ENCODE peak calls at places on chromosomes 6 and 20, in four cellular contexts. F is brain microvascular endothelial cell, W is psoas muscle, Z is OCI-LY7. O is an unnamed sample.

GRCh38 chr20:56111951-56112730 is 106.8 kb upstream of the CBLN4 start:
- DNase-seq in F (no peak), W (no peak), Z (no peak), O (no peak)

GRCh38 chr6:21538186-21538798 is 55.3 kb upstream of the SOX4 start:
- DNase-seq in F (peak), W (no peak), Z (no peak), O (peak)

GRCh38 chr6:159691963-159692287 is 1.1 kb downstream of the SOD2 start:
- DNase-seq in F (no peak), W (no peak), Z (peak), O (no peak)

GRCh38 chr20:25360631-25361286 is 29.9 kb downstream of the ABHD12 start:
- DNase-seq in F (peak), W (no peak), Z (no peak), O (peak)

GRCh38 chr6:94736231-94736630 is 841.1 kb upstream of the MANEA start:
- DNase-seq in F (no peak), W (no peak), Z (no peak), O (no peak)

GRCh38 chr6:36149436-36149835 is 19.1 kb downstream of the MAPK13 start:
- DNase-seq in F (no peak), W (no peak), Z (no peak), O (no peak)

GRCh38 chr6:99613705-99614429 is 7.2 kb downstream of the PRDM13 start:
- DNase-seq in F (no peak), W (peak), Z (peak), O (no peak)

GRCh38 chr20:46139243-46139889 is 21.3 kb downstream of the CD40 start:
- DNase-seq in F (no peak), W (no peak), Z (no peak), O (no peak)

GRCh38 chr6:116144590-116144989 is 18.7 kb upstream of the COL10A1 start:
- DNase-seq in F (peak), W (no peak), Z (no peak), O (no peak)

GRCh38 chr6:34277763-34278112 is 28.9 kb upstream of the SMIM29 start:
- DNase-seq in F (no peak), W (no peak), Z (no peak), O (no peak)

GRCh38 chr6:10237284-10238043 is 177.4 kb downstream of the TFAP2A start:
- DNase-seq in F (peak), W (no peak), Z (no peak), O (peak)

GRCh38 chr20:38172344-38172743 is 7.3 kb upstream of the TGM2 start:
- DNase-seq in F (peak), W (no peak), Z (no peak), O (no peak)
- TF ChIP-seq CTCF in F (peak), W (no peak), Z (peak), O (peak)

GRCh38 chr6:26232306-26232949 is 132.6 kb upstream of the BTN3A2 start:
- DNase-seq in F (no peak), W (no peak), Z (no peak), O (no peak)
- H3K4me3 ChIP-seq in F (peak), W (no peak), Z (no peak), O (no peak)

GRCh38 chr20:58377017-58377416 is 12.0 kb upstream of the VAPB start:
- DNase-seq in F (no peak), W (no peak), Z (no peak), O (no peak)

GRCh38 chr20:58381627-58382026 is 7.4 kb upstream of the VAPB start:
- DNase-seq in F (no peak), W (no peak), Z (no peak), O (no peak)

GRCh38 chr20:58378056-58378455 is 11.0 kb upstream of the VAPB start:
- DNase-seq in F (no peak), W (no peak), Z (no peak), O (no peak)

GRCh38 chr20:58375796-58376195 is 13.2 kb upstream of the VAPB start:
- DNase-seq in F (no peak), W (no peak), Z (no peak), O (no peak)

DNA sequence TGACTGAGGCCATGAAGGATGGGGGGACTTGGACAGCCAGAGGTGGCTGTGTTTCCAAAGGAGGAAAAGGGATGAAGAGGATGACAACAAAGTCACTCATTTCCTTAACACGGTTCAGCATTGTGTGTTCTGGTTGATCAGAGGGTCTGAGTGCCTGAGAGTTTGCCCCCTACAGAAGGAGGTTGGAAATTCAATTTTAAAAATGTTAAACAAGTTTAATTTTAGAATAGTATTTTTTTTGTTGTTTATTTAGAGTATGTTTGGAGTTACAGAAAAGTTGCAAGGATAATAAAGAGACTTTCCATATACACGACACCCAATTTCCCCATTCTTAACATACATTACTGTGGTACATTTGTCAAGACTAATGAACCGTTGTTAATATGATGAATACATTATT is 10.3 kb upstream of the VAPB start:
- DNase-seq in F (no peak), W (no peak), Z (no peak), O (no peak)
- TF ChIP-seq CTCF in F (peak), W (no peak), Z (peak), O (peak)

DNA sequence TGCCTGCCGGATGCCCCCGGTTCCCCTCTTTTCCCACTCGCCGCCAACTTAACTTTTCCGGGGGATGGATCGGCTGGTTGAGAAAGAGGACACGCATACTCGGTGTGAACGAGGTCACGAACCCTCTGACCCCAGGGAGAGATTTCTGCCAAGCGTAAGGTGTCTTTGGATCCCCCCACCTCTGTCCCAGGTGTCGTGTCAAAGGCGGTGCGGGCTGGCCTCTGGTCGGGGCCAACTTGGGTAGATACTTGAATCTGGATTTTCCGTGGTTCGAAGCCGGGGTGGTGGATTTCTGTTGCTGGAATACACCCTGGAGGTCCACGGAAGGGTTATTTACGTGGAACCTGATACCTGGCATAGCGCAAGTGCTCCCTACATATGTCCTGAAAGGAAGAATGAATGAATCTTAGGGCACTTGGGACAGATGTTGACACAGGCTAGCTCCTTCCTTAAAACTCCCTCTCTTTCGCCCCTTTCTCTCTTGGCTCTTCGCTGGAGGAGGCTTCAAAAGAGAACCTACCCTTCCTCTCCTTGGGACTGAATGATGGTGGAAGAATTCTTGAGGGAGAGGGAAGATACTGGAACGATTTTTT is 1.0 kb downstream of the DOK5 start:
- DNase-seq in F (no peak), W (no peak), Z (no peak), O (no peak)
- H3K4me3 ChIP-seq in F (peak), W (peak), Z (no peak), O (peak)

GRCh38 chr20:3783516-3784225 is 2.4 kb upstream of the SPEF1 start:
- DNase-seq in F (no peak), W (peak), Z (no peak), O (no peak)

GRCh38 chr20:3784226-3784853 is 2.2 kb downstream of the CENPB start:
- DNase-seq in F (no peak), W (peak), Z (no peak), O (no peak)

GRCh38 chr20:3781153-3781910 is at the start of gene SPEF1:
- DNase-seq in F (peak), W (peak), Z (peak), O (peak)

GRCh38 chr20:3782597-3782996 is 1.3 kb upstream of the SPEF1 start:
- DNase-seq in F (no peak), W (no peak), Z (no peak), O (no peak)

DNA sequence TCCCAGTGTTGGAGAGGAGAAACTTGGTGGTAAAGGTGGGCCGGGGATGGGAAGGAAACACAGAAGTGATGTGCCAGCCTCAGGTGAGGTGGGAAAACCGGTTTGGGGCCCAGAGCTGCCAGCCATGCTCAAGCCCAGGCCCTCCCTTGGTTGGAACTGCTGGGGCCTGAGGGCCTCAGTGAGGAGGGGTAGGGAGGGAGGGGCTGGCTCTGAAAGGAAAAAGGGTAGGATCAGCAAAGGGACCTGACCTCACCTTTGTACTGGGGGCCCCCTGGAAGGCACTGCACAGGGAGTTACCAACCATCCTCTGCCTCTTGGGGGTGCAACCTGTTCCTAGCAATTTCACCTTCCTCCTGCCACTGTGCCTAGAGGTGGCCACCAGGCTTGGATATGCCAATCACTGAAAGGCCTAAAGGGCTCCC is 1.8 kb upstream of the SPEF1 start:
- DNase-seq in F (no peak), W (peak), Z (no peak), O (no peak)
- TF ChIP-seq CTCF in F (no peak), W (no peak), Z (no peak), O (no peak)

DNA sequence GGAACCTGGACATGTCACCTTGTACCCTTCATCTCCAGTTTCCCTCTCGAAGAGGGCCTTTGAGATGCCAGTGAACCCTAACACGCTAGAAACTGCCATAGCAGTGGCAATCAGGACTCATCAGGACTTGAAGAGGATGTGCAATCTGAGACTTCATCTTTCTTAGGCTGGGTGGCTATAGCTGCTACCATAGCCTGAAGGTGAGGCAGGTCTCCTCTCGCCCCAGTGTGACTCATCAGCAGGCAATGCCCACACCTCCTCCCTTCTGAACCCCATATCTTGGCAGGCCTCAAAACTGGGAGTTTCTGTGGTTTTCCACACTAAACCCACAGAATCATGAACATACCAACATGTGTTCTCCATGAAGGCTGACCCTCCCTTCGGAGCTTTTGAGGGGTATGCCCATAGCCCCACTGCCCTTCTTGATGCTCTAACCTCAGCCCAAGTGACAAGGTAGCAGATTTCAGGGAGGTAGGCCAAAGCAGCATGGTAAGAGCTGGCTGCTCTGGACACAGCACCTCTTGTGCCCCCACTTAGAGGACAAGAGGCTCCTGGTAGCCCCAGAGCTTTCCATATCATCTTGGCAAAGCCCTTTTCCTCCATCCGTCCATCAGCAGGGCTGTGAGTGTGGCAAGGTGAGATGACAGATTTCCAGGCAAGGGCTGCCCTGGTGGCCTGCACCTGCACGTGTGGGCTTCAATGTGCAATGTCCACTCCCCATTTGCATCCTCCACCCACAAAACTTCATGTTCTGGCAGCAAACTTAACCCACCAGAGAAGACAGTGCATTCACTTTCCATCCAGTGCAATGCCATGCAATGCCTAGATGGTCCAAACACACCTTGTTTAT is 2.6 kb downstream of the BLCAP start:
- DNase-seq in F (no peak), W (no peak), Z (no peak), O (no peak)
- H3K4me3 ChIP-seq in F (no peak), W (peak), Z (peak), O (no peak)

GRCh38 chr20:17228624-17229061 is 1.8 kb downstream of the PCSK2 start:
- DNase-seq in F (no peak), W (no peak), Z (no peak), O (no peak)
- TF ChIP-seq CTCF in F (no peak), W (no peak), Z (no peak), O (no peak)

GRCh38 chr20:15802020-15802419 is 771.2 kb downstream of the KIF16B start:
- DNase-seq in F (no peak), W (no peak), Z (no peak), O (no peak)

GRCh38 chr20:15811951-15812350 is 761.3 kb downstream of the KIF16B start:
- DNase-seq in F (no peak), W (no peak), Z (no peak), O (no peak)

GRCh38 chr20:15812696-15813095 is 760.6 kb downstream of the KIF16B start:
- DNase-seq in F (no peak), W (no peak), Z (no peak), O (no peak)

DNA sequence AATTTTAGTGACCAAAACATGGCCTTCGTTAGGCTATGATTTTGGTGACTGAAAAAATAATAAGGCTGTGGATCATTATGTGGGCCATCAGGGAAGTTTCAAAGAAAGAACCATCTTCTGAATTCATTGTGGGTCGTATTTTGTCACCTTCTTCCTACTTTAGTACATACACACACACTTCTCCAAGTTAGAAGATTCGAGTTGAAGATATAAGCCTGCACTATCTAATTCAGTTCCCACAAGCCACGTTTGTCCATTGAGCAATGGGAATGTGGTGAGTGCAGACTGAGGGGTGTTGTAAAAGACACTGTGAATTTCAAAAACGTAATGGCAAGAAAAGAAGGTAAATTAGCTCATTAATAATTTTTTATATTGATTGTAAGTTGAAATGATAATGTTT is 766.0 kb downstream of the KIF16B start:
- DNase-seq in F (no peak), W (no peak), Z (no peak), O (no peak)
- H3K4me3 ChIP-seq in F (no peak), W (no peak), Z (no peak), O (no peak)

GRCh38 chr20:32648761-32649615 is 24.8 kb downstream of the C20orf203 start:
- DNase-seq in F (no peak), W (no peak), Z (no peak), O (no peak)
- TF ChIP-seq CTCF in F (no peak), W (no peak), Z (no peak), O (no peak)

GRCh38 chr6:79076160-79076559 is 1.9 kb downstream of the PHIP start:
- DNase-seq in F (no peak), W (no peak), Z (peak), O (no peak)
- H3K4me3 ChIP-seq in F (peak), W (peak), Z (peak), O (peak)

O was measured in retinal pigment epithelial cell.